ENCODE peak calls at places on chromosomes 13 and 19, in eight cellular contexts. One of them, this sample, is unnamed.

GRCh38 chr13:114101831-114102520 is 30.4 kb downstream of the RASA3 start:
- DNase-seq in LNCaP clone FGC: no peak
- DNase-seq in PC-3: no peak
- DNase-seq in HepG2: no peak
- DNase-seq in lower lobe of right lung: peak
- DNase-seq in tibial artery: peak
- DNase-seq in lung: no peak
- DNase-seq in Caco-2: no peak
- DNase-seq in this sample: no peak

GRCh38 chr19:35306473-35307246 is 14.7 kb downstream of the MAG start:
- DNase-seq in tibial artery: no peak
- DNase-seq in lower lobe of right lung: no peak
- DNase-seq in lung: no peak
- DNase-seq in PC-3: peak
- DNase-seq in HepG2: peak
- DNase-seq in LNCaP clone FGC: no peak
- DNase-seq in Caco-2: peak
- DNase-seq in this sample: no peak

GRCh38 chr13:97295279-97296182 is 73.4 kb downstream of the MBNL2 start:
- DNase-seq in lung: no peak
- DNase-seq in Caco-2: no peak
- DNase-seq in lower lobe of right lung: no peak
- DNase-seq in LNCaP clone FGC: no peak
- DNase-seq in tibial artery: no peak
- DNase-seq in PC-3: peak
- DNase-seq in HepG2: no peak
- DNase-seq in this sample: no peak

GRCh38 chr19:47848871-47849473 is 10.1 kb upstream of the TPRX2 start:
- DNase-seq in Caco-2: no peak
- DNase-seq in lung: no peak
- DNase-seq in tibial artery: no peak
- DNase-seq in lower lobe of right lung: peak
- DNase-seq in HepG2: peak
- DNase-seq in PC-3: no peak
- DNase-seq in LNCaP clone FGC: no peak
- DNase-seq in this sample: no peak

GRCh38 chr19:2477141-2477710 is 1.3 kb downstream of the GADD45B start:
- DNase-seq in LNCaP clone FGC: no peak
- DNase-seq in PC-3: peak
- DNase-seq in tibial artery: no peak
- DNase-seq in lower lobe of right lung: peak
- DNase-seq in HepG2: no peak
- DNase-seq in lung: peak
- DNase-seq in Caco-2: no peak
- DNase-seq in this sample: no peak

GRCh38 chr13:32443111-32443510 is 15.2 kb upstream of the N4BP2L1 start:
- DNase-seq in PC-3: peak
- DNase-seq in Caco-2: peak
- DNase-seq in tibial artery: no peak
- DNase-seq in lung: no peak
- DNase-seq in HepG2: peak
- DNase-seq in lower lobe of right lung: no peak
- DNase-seq in LNCaP clone FGC: peak
- DNase-seq in this sample: no peak

GRCh38 chr19:49423278-49423984 is at the start of gene PTH2:
- DNase-seq in LNCaP clone FGC: no peak
- DNase-seq in PC-3: no peak
- DNase-seq in tibial artery: no peak
- DNase-seq in HepG2: no peak
- DNase-seq in Caco-2: no peak
- DNase-seq in lower lobe of right lung: no peak
- DNase-seq in lung: no peak
- DNase-seq in this sample: no peak

GRCh38 chr19:52786078-52786463 is 520 bp downstream of the ZNF600 start:
- DNase-seq in LNCaP clone FGC: no peak
- DNase-seq in lower lobe of right lung: no peak
- DNase-seq in lung: no peak
- DNase-seq in Caco-2: peak
- DNase-seq in HepG2: no peak
- DNase-seq in tibial artery: no peak
- DNase-seq in PC-3: peak
- DNase-seq in this sample: no peak

GRCh38 chr19:484494-484893 is 11.8 kb upstream of the MADCAM1 start:
- DNase-seq in lower lobe of right lung: no peak
- DNase-seq in HepG2: no peak
- DNase-seq in PC-3: no peak
- DNase-seq in Caco-2: no peak
- DNase-seq in tibial artery: no peak
- DNase-seq in lung: no peak
- DNase-seq in LNCaP clone FGC: no peak
- DNase-seq in this sample: no peak

GRCh38 chr19:9793051-9793591 is 24.6 kb upstream of the ZNF846 start:
- DNase-seq in lung: no peak
- DNase-seq in PC-3: peak
- DNase-seq in Caco-2: peak
- DNase-seq in LNCaP clone FGC: no peak
- DNase-seq in HepG2: no peak
- DNase-seq in tibial artery: peak
- DNase-seq in lower lobe of right lung: peak
- DNase-seq in this sample: no peak

GRCh38 chr19:10390652-10391286 is 10.4 kb upstream of the TYK2 start:
- DNase-seq in lung: peak
- DNase-seq in Caco-2: peak
- DNase-seq in PC-3: peak
- DNase-seq in HepG2: peak
- DNase-seq in lower lobe of right lung: peak
- DNase-seq in tibial artery: peak
- DNase-seq in LNCaP clone FGC: peak
- DNase-seq in this sample: no peak

GRCh38 chr13:80862466-80862865 is 521.5 kb upstream of the SPRY2 start:
- DNase-seq in Caco-2: no peak
- DNase-seq in PC-3: no peak
- DNase-seq in LNCaP clone FGC: no peak
- DNase-seq in lung: no peak
- DNase-seq in tibial artery: no peak
- DNase-seq in HepG2: no peak
- DNase-seq in lower lobe of right lung: no peak
- DNase-seq in this sample: no peak

GRCh38 chr19:46428278-46429141 is at the start of gene PNMA8C:
- DNase-seq in Caco-2: no peak
- DNase-seq in PC-3: no peak
- DNase-seq in LNCaP clone FGC: no peak
- DNase-seq in lung: peak
- DNase-seq in lower lobe of right lung: peak
- DNase-seq in HepG2: no peak
- DNase-seq in tibial artery: peak
- DNase-seq in this sample: no peak

GRCh38 chr13:25980255-25980654 is 71.6 kb downstream of the SHISA2 start:
- DNase-seq in tibial artery: no peak
- DNase-seq in lower lobe of right lung: no peak
- DNase-seq in lung: no peak
- DNase-seq in HepG2: peak
- DNase-seq in PC-3: peak
- DNase-seq in Caco-2: peak
- DNase-seq in LNCaP clone FGC: peak
- DNase-seq in this sample: no peak

GRCh38 chr19:29517412-29517811 is 8.4 kb upstream of the VSTM2B start:
- DNase-seq in lower lobe of right lung: peak
- DNase-seq in Caco-2: no peak
- DNase-seq in lung: no peak
- DNase-seq in PC-3: no peak
- DNase-seq in tibial artery: no peak
- DNase-seq in LNCaP clone FGC: no peak
- DNase-seq in HepG2: no peak
- DNase-seq in this sample: no peak

GRCh38 chr19:44596428-44597130 is 16.8 kb upstream of the IGSF23 start:
- DNase-seq in PC-3: peak
- DNase-seq in Caco-2: peak
- DNase-seq in LNCaP clone FGC: no peak
- DNase-seq in tibial artery: no peak
- DNase-seq in lung: no peak
- DNase-seq in HepG2: peak
- DNase-seq in lower lobe of right lung: no peak
- DNase-seq in this sample: no peak

GRCh38 chr19:4636151-4636717 is 3.1 kb upstream of the TNFAIP8L1 start:
- DNase-seq in HepG2: no peak
- DNase-seq in tibial artery: no peak
- DNase-seq in lung: peak
- DNase-seq in lower lobe of right lung: peak
- DNase-seq in Caco-2: peak
- DNase-seq in LNCaP clone FGC: no peak
- DNase-seq in PC-3: peak
- DNase-seq in this sample: no peak

GRCh38 chr13:27968316-27969072 is 621 bp downstream of the CDX2 start:
- DNase-seq in lung: no peak
- DNase-seq in HepG2: no peak
- DNase-seq in lower lobe of right lung: no peak
- DNase-seq in Caco-2: peak
- DNase-seq in PC-3: no peak
- DNase-seq in LNCaP clone FGC: no peak
- DNase-seq in tibial artery: no peak
- DNase-seq in this sample: no peak

GRCh38 chr19:10835089-10835753 is 791 bp downstream of the TMED1 start:
- DNase-seq in HepG2: no peak
- DNase-seq in Caco-2: no peak
- DNase-seq in lung: no peak
- DNase-seq in tibial artery: peak
- DNase-seq in lower lobe of right lung: no peak
- DNase-seq in LNCaP clone FGC: peak
- DNase-seq in PC-3: peak
- DNase-seq in this sample: no peak

GRCh38 chr13:19957320-19958118 is 1.0 kb upstream of the ZMYM2 start:
- DNase-seq in Caco-2: peak
- DNase-seq in lower lobe of right lung: peak
- DNase-seq in lung: peak
- DNase-seq in LNCaP clone FGC: no peak
- DNase-seq in tibial artery: peak
- DNase-seq in PC-3: peak
- DNase-seq in HepG2: no peak
- DNase-seq in this sample: no peak

GRCh38 chr13:72127031-72127430 is 260.0 kb upstream of the DACH1 start:
- DNase-seq in LNCaP clone FGC: no peak
- DNase-seq in HepG2: no peak
- DNase-seq in lung: no peak
- DNase-seq in lower lobe of right lung: no peak
- DNase-seq in tibial artery: no peak
- DNase-seq in Caco-2: no peak
- DNase-seq in PC-3: peak
- DNase-seq in this sample: no peak

GRCh38 chr13:21060827-21061076 is 634 bp downstream of the LATS2 start:
- DNase-seq in lung: no peak
- DNase-seq in PC-3: no peak
- DNase-seq in HepG2: no peak
- DNase-seq in tibial artery: no peak
- DNase-seq in lower lobe of right lung: no peak
- DNase-seq in Caco-2: no peak
- DNase-seq in LNCaP clone FGC: no peak
- DNase-seq in this sample: no peak

GRCh38 chr13:21060063-21060826 is 1.1 kb downstream of the LATS2 start:
- DNase-seq in HepG2: no peak
- DNase-seq in lung: no peak
- DNase-seq in lower lobe of right lung: peak
- DNase-seq in LNCaP clone FGC: no peak
- DNase-seq in PC-3: peak
- DNase-seq in Caco-2: peak
- DNase-seq in tibial artery: peak
- DNase-seq in this sample: no peak

GRCh38 chr13:21058361-21058760 is 3.0 kb downstream of the LATS2 start:
- DNase-seq in HepG2: no peak
- DNase-seq in lung: no peak
- DNase-seq in tibial artery: no peak
- DNase-seq in Caco-2: no peak
- DNase-seq in lower lobe of right lung: no peak
- DNase-seq in PC-3: peak
- DNase-seq in LNCaP clone FGC: no peak
- DNase-seq in this sample: no peak

GRCh38 chr13:21063031-21063430 is 1.6 kb upstream of the LATS2 start:
- DNase-seq in HepG2: no peak
- DNase-seq in tibial artery: no peak
- DNase-seq in lower lobe of right lung: no peak
- DNase-seq in PC-3: no peak
- DNase-seq in LNCaP clone FGC: no peak
- DNase-seq in lung: no peak
- DNase-seq in Caco-2: no peak
- DNase-seq in this sample: no peak

GRCh38 chr13:21061077-21061945 is at the start of gene LATS2:
- DNase-seq in tibial artery: peak
- DNase-seq in Caco-2: peak
- DNase-seq in PC-3: peak
- DNase-seq in LNCaP clone FGC: peak
- DNase-seq in lung: peak
- DNase-seq in lower lobe of right lung: peak
- DNase-seq in HepG2: peak
- DNase-seq in this sample: peak
- TF ChIP-seq CTCF in tibial artery: peak
- TF ChIP-seq CTCF in Caco-2: peak
- TF ChIP-seq CTCF in PC-3: no peak
- TF ChIP-seq CTCF in LNCaP clone FGC: peak
- TF ChIP-seq CTCF in lung: peak
- TF ChIP-seq CTCF in lower lobe of right lung: peak
- TF ChIP-seq CTCF in HepG2: peak
- TF ChIP-seq CTCF in this sample: peak

GRCh38 chr19:3585301-3586123 is at the start of gene GIPC3:
- DNase-seq in lung: no peak
- DNase-seq in tibial artery: no peak
- DNase-seq in PC-3: no peak
- DNase-seq in LNCaP clone FGC: no peak
- DNase-seq in HepG2: no peak
- DNase-seq in Caco-2: no peak
- DNase-seq in lower lobe of right lung: no peak
- DNase-seq in this sample: no peak
- H3K4me3 ChIP-seq in lung: peak
- H3K4me3 ChIP-seq in tibial artery: peak
- H3K4me3 ChIP-seq in PC-3: no peak
- H3K4me3 ChIP-seq in LNCaP clone FGC: no peak
- H3K4me3 ChIP-seq in HepG2: no peak
- H3K4me3 ChIP-seq in Caco-2: no peak
- H3K4me3 ChIP-seq in lower lobe of right lung: peak
- H3K4me3 ChIP-seq in this sample: no peak

GRCh38 chr19:8307400-8307964 is 676 bp downstream of the CD320 start:
- DNase-seq in lung: no peak
- DNase-seq in Caco-2: no peak
- DNase-seq in tibial artery: no peak
- DNase-seq in LNCaP clone FGC: no peak
- DNase-seq in lower lobe of right lung: no peak
- DNase-seq in PC-3: peak
- DNase-seq in HepG2: peak
- DNase-seq in this sample: no peak
- TF ChIP-seq CTCF in lung: no peak
- TF ChIP-seq CTCF in Caco-2: no peak
- TF ChIP-seq CTCF in tibial artery: no peak
- TF ChIP-seq CTCF in LNCaP clone FGC: no peak
- TF ChIP-seq CTCF in lower lobe of right lung: no peak
- TF ChIP-seq CTCF in PC-3: peak
- TF ChIP-seq CTCF in HepG2: peak
- TF ChIP-seq CTCF in this sample: no peak

DNA sequence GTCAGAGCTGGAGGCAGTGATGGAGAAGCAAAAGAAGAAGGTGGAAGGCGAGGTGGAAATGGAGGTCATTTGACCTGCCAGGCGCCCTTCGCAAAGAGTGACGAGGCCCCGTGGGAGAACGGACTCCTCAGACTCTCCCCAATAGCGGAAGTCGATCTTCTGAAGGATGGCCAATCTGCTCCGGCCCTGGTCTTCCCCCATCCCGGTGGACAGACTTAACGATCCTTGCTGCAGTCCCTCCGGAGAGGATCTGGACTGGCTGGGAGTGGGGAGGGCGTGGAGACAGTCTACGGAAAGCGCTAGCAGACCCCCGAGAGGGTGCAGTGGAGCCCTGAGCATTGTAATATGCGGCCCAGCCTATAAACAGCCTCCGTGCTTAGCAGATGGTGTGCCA is 11.9 kb downstream of the EPS8L1 start:
- DNase-seq in LNCaP clone FGC: no peak
- DNase-seq in lower lobe of right lung: no peak
- DNase-seq in lung: no peak
- DNase-seq in PC-3: no peak
- DNase-seq in HepG2: no peak
- DNase-seq in tibial artery: no peak
- DNase-seq in Caco-2: no peak
- DNase-seq in this sample: no peak
- H3K4me3 ChIP-seq in LNCaP clone FGC: no peak
- H3K4me3 ChIP-seq in lower lobe of right lung: peak
- H3K4me3 ChIP-seq in lung: no peak
- H3K4me3 ChIP-seq in PC-3: no peak
- H3K4me3 ChIP-seq in HepG2: no peak
- H3K4me3 ChIP-seq in tibial artery: peak
- H3K4me3 ChIP-seq in Caco-2: no peak
- H3K4me3 ChIP-seq in this sample: peak